ENCODE peak calls at places on chromosomes 2 and 18, in seven cellular contexts. Y is CD4-positive, alpha-beta T cell; J is AML-193; Z is AG08396; I is foreskin fibroblast; V is GM03348; C is skeletal muscle cell. T is an unnamed sample.

GRCh38 chr18:374735-375168 is 106.9 kb upstream of the THOC1 start:
- DNase-seq in Y (no peak), J (no peak), Z (no peak), I (peak; percentile 58), V (no peak), C (no peak), T (no peak)

GRCh38 chr2:26756337-26756736 is 7.7 kb upstream of the SLC35F6 start:
- DNase-seq in Y (no peak), J (no peak), Z (no peak), I (no peak), V (no peak), C (no peak), T (no peak)

GRCh38 chr18:5546660-5547059 is 2.9 kb upstream of the EPB41L3 start:
- DNase-seq in Y (no peak), J (peak; percentile 25), Z (no peak), I (peak; percentile 72), V (peak; percentile 73), C (peak; percentile 54), T (no peak)

GRCh38 chr2:29349316-29350030 is 234.3 kb downstream of the CLIP4 start:
- DNase-seq in Y (no peak), J (no peak), Z (no peak), I (no peak), V (no peak), C (no peak), T (no peak)

GRCh38 chr2:124566518-124566970 is 541.5 kb downstream of the CNTNAP5 start:
- DNase-seq in Y (no peak), J (no peak), Z (no peak), I (no peak), V (no peak), C (no peak), T (no peak)

GRCh38 chr2:232910376-232910775 is 40.3 kb downstream of the SNORC start:
- DNase-seq in Y (no peak), J (no peak), Z (no peak), I (no peak), V (no peak), C (no peak), T (no peak)

GRCh38 chr2:109009920-109010610 is 21.0 kb upstream of the EDAR start:
- DNase-seq in Y (no peak), J (no peak), Z (no peak), I (peak; percentile 40), V (no peak), C (peak; percentile 11), T (no peak)

GRCh38 chr18:56240405-56240804 is 398.0 kb downstream of the TXNL1 start:
- DNase-seq in Y (no peak), J (no peak), Z (no peak), I (peak; percentile 57), V (no peak), C (peak; percentile 55), T (no peak)

T was measured in T-helper 9 cell.